ENCODE peak calls at places on chromosomes 7 and 10, in ten cellular contexts. One of them, this sample, is unnamed.
A peak's percentile ranks its signal among the peaks of the same experiment; 100 is the strongest.

GRCh38 chr10:17226891-17227303 is 1.1 kb upstream of the VIM start:
- DNase-seq in fibroblast of the aortic adventitia: no peak
- DNase-seq in ascending aorta: no peak
- DNase-seq in hepatocyte: no peak
- DNase-seq in progenitor cell of endocrine pancreas: no peak
- DNase-seq in H9: peak; percentile 36
- DNase-seq in adrenal gland: no peak
- DNase-seq in AG09309: no peak
- DNase-seq in nephron progenitor cell: no peak
- DNase-seq in neural crest cell: no peak
- DNase-seq in this sample: no peak

GRCh38 chr7:108384721-108385483 is 71.3 kb downstream of the NRCAM start:
- DNase-seq in fibroblast of the aortic adventitia: no peak
- DNase-seq in H9: no peak
- DNase-seq in adrenal gland: no peak
- DNase-seq in hepatocyte: no peak
- DNase-seq in progenitor cell of endocrine pancreas: no peak
- DNase-seq in neural crest cell: no peak
- DNase-seq in AG09309: no peak
- DNase-seq in ascending aorta: no peak
- DNase-seq in nephron progenitor cell: no peak
- DNase-seq in this sample: no peak

GRCh38 chr7:95596183-95597135 is at the start of gene PDK4:
- DNase-seq in adrenal gland: peak; percentile 99
- DNase-seq in ascending aorta: peak; percentile 99
- DNase-seq in H9: peak; percentile 84
- DNase-seq in AG09309: no peak
- DNase-seq in nephron progenitor cell: peak; percentile 70
- DNase-seq in progenitor cell of endocrine pancreas: peak; percentile 48
- DNase-seq in hepatocyte: peak; percentile 84
- DNase-seq in fibroblast of the aortic adventitia: peak; percentile 22
- DNase-seq in neural crest cell: peak; percentile 32
- DNase-seq in this sample: peak; percentile 85

GRCh38 chr7:87213801-87214200 is 5.7 kb downstream of the TMEM243 start:
- DNase-seq in H9: no peak
- DNase-seq in nephron progenitor cell: no peak
- DNase-seq in fibroblast of the aortic adventitia: peak; percentile 11
- DNase-seq in AG09309: no peak
- DNase-seq in neural crest cell: no peak
- DNase-seq in hepatocyte: no peak
- DNase-seq in adrenal gland: no peak
- DNase-seq in progenitor cell of endocrine pancreas: no peak
- DNase-seq in ascending aorta: no peak
- DNase-seq in this sample: no peak

GRCh38 chr7:154914580-154915380 is 88.1 kb downstream of the PAXIP1 start:
- DNase-seq in fibroblast of the aortic adventitia: no peak
- DNase-seq in hepatocyte: no peak
- DNase-seq in adrenal gland: no peak
- DNase-seq in progenitor cell of endocrine pancreas: no peak
- DNase-seq in nephron progenitor cell: no peak
- DNase-seq in H9: peak; percentile 54
- DNase-seq in neural crest cell: no peak
- DNase-seq in ascending aorta: peak; percentile 57
- DNase-seq in AG09309: no peak
- DNase-seq in this sample: peak; percentile 83

GRCh38 chr7:14377646-14378266 is 388.3 kb upstream of the ETV1 start:
- DNase-seq in adrenal gland: no peak
- DNase-seq in nephron progenitor cell: no peak
- DNase-seq in progenitor cell of endocrine pancreas: no peak
- DNase-seq in neural crest cell: no peak
- DNase-seq in H9: no peak
- DNase-seq in hepatocyte: no peak
- DNase-seq in fibroblast of the aortic adventitia: peak; percentile 86
- DNase-seq in AG09309: peak; percentile 35
- DNase-seq in ascending aorta: no peak
- DNase-seq in this sample: no peak

GRCh38 chr7:39811161-39811614 is 138.9 kb upstream of the CDK13 start:
- DNase-seq in neural crest cell: no peak
- DNase-seq in H9: no peak
- DNase-seq in progenitor cell of endocrine pancreas: no peak
- DNase-seq in nephron progenitor cell: peak; percentile 58
- DNase-seq in hepatocyte: no peak
- DNase-seq in ascending aorta: no peak
- DNase-seq in AG09309: no peak
- DNase-seq in fibroblast of the aortic adventitia: peak; percentile 60
- DNase-seq in adrenal gland: no peak
- DNase-seq in this sample: no peak

GRCh38 chr10:130901311-130902165 is 410.0 kb downstream of the TCERG1L start:
- DNase-seq in hepatocyte: no peak
- DNase-seq in AG09309: no peak
- DNase-seq in nephron progenitor cell: no peak
- DNase-seq in ascending aorta: no peak
- DNase-seq in H9: peak; percentile 47
- DNase-seq in neural crest cell: no peak
- DNase-seq in progenitor cell of endocrine pancreas: no peak
- DNase-seq in adrenal gland: no peak
- DNase-seq in fibroblast of the aortic adventitia: no peak
- DNase-seq in this sample: peak; percentile 82

GRCh38 chr10:16943301-16944080 is 126.3 kb upstream of the RSU1 start:
- DNase-seq in nephron progenitor cell: no peak
- DNase-seq in fibroblast of the aortic adventitia: peak; percentile 66
- DNase-seq in adrenal gland: no peak
- DNase-seq in hepatocyte: peak; percentile 9
- DNase-seq in neural crest cell: no peak
- DNase-seq in H9: no peak
- DNase-seq in progenitor cell of endocrine pancreas: no peak
- DNase-seq in ascending aorta: no peak
- DNase-seq in AG09309: peak; percentile 57
- DNase-seq in this sample: no peak

GRCh38 chr10:44036425-44036824 is 348.5 kb downstream of the CXCL12 start:
- DNase-seq in nephron progenitor cell: no peak
- DNase-seq in adrenal gland: no peak
- DNase-seq in progenitor cell of endocrine pancreas: no peak
- DNase-seq in fibroblast of the aortic adventitia: no peak
- DNase-seq in AG09309: no peak
- DNase-seq in ascending aorta: no peak
- DNase-seq in neural crest cell: no peak
- DNase-seq in hepatocyte: no peak
- DNase-seq in H9: no peak
- DNase-seq in this sample: no peak
- TF ChIP-seq CTCF in nephron progenitor cell: no peak
- TF ChIP-seq CTCF in adrenal gland: no peak
- TF ChIP-seq CTCF in progenitor cell of endocrine pancreas: no peak
- TF ChIP-seq CTCF in fibroblast of the aortic adventitia: no peak
- TF ChIP-seq CTCF in AG09309: no peak
- TF ChIP-seq CTCF in ascending aorta: no peak
- TF ChIP-seq CTCF in neural crest cell: no peak
- TF ChIP-seq CTCF in hepatocyte: no peak
- TF ChIP-seq CTCF in H9: no peak
- TF ChIP-seq CTCF in this sample: no peak

GRCh38 chr7:74174606-74175082 is 488 bp downstream of the EIF4H start:
- DNase-seq in hepatocyte: peak; percentile 70
- DNase-seq in nephron progenitor cell: peak; percentile 64
- DNase-seq in H9: peak; percentile 36
- DNase-seq in AG09309: peak; percentile 4
- DNase-seq in fibroblast of the aortic adventitia: peak; percentile 48
- DNase-seq in ascending aorta: peak; percentile 68
- DNase-seq in progenitor cell of endocrine pancreas: peak; percentile 32
- DNase-seq in neural crest cell: no peak
- DNase-seq in adrenal gland: peak; percentile 66
- DNase-seq in this sample: peak; percentile 87

GRCh38 chr7:74173074-74173473 is 1.1 kb upstream of the EIF4H start:
- DNase-seq in neural crest cell: no peak
- DNase-seq in nephron progenitor cell: peak; percentile 37
- DNase-seq in hepatocyte: no peak
- DNase-seq in adrenal gland: peak; percentile 56
- DNase-seq in progenitor cell of endocrine pancreas: no peak
- DNase-seq in ascending aorta: no peak
- DNase-seq in fibroblast of the aortic adventitia: no peak
- DNase-seq in H9: peak; percentile 40
- DNase-seq in AG09309: no peak
- DNase-seq in this sample: no peak

GRCh38 chr7:74173491-74173865 is 678 bp upstream of the EIF4H start:
- DNase-seq in nephron progenitor cell: no peak
- DNase-seq in adrenal gland: no peak
- DNase-seq in progenitor cell of endocrine pancreas: no peak
- DNase-seq in hepatocyte: no peak
- DNase-seq in AG09309: no peak
- DNase-seq in ascending aorta: no peak
- DNase-seq in H9: no peak
- DNase-seq in fibroblast of the aortic adventitia: no peak
- DNase-seq in neural crest cell: no peak
- DNase-seq in this sample: no peak

GRCh38 chr7:74175270-74175803 is 1.2 kb downstream of the EIF4H start:
- DNase-seq in H9: no peak
- DNase-seq in ascending aorta: no peak
- DNase-seq in AG09309: no peak
- DNase-seq in progenitor cell of endocrine pancreas: no peak
- DNase-seq in hepatocyte: no peak
- DNase-seq in adrenal gland: no peak
- DNase-seq in nephron progenitor cell: no peak
- DNase-seq in fibroblast of the aortic adventitia: no peak
- DNase-seq in neural crest cell: no peak
- DNase-seq in this sample: no peak

DNA sequence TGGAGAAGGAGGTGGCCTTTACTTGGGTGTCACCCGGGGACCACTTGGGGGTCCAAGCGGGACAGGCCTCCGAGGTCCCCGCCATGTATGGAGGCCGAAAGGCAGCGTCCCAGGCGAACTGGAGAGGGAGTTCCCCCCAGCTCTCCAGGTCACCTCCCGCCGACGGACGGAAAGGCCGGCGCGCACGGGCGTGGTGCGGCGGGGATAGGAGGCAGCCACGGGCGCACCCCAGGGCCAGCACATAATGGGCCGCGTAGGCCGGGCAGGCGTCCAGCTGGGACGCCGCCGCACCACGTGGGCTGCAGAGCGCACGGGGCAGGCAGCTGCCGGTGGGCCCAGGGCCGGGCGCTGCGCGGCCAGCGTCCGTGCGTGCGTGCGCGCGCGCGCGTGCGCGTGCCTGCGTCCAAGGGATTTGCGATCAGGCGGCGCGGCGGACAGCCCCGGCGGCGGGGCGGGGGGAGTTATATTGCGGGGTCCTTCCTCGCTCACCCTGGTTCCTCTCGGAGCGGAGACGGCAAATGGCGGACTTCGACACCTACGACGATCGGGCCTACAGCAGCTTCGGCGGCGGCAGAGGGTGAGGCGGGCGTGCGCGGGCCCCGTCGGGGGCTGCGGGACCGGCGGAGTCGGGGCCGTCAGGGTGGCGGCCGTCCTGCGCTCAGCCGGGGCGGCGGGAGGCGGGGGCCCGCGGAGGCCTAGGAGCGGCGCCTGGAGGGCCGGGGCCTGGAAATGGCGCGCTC is at the start of gene EIF4H:
- DNase-seq in hepatocyte: peak; percentile 97
- DNase-seq in ascending aorta: peak; percentile 97
- DNase-seq in H9: peak; percentile 92
- DNase-seq in adrenal gland: peak; percentile 98
- DNase-seq in progenitor cell of endocrine pancreas: peak; percentile 95
- DNase-seq in fibroblast of the aortic adventitia: peak; percentile 95
- DNase-seq in AG09309: peak; percentile 73
- DNase-seq in nephron progenitor cell: peak; percentile 98
- DNase-seq in neural crest cell: peak; percentile 99
- DNase-seq in this sample: peak; percentile 99
- TF ChIP-seq CTCF in hepatocyte: no peak
- TF ChIP-seq CTCF in ascending aorta: no peak
- TF ChIP-seq CTCF in H9: no peak
- TF ChIP-seq CTCF in adrenal gland: no peak
- TF ChIP-seq CTCF in progenitor cell of endocrine pancreas: no peak
- TF ChIP-seq CTCF in fibroblast of the aortic adventitia: no peak
- TF ChIP-seq CTCF in AG09309: no peak
- TF ChIP-seq CTCF in nephron progenitor cell: no peak
- TF ChIP-seq CTCF in neural crest cell: no peak
- TF ChIP-seq CTCF in this sample: no peak

DNA sequence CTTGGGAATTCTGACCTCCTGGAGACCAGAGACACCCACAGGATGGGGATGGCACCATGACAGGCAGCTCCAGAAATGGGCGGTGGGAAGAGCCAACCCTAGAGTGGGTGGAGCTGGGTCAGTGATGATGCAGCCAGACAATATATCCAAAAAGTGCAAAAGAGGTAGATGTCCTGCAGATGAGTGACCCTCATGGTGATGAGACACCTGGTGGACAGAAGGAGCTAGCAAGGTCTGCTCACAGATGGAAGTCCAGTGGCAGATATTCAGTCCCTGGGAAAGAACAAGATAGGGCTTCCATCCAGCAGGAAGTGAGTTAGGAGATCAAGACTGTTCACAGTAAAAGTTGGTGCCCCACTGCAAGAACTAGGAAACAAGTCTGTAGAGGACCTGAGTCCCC is 19.2 kb upstream of the GRB10 start:
- DNase-seq in neural crest cell: no peak
- DNase-seq in hepatocyte: no peak
- DNase-seq in fibroblast of the aortic adventitia: no peak
- DNase-seq in adrenal gland: no peak
- DNase-seq in ascending aorta: no peak
- DNase-seq in nephron progenitor cell: no peak
- DNase-seq in H9: no peak
- DNase-seq in AG09309: no peak
- DNase-seq in progenitor cell of endocrine pancreas: no peak
- DNase-seq in this sample: no peak
- TF ChIP-seq CTCF in neural crest cell: no peak
- TF ChIP-seq CTCF in hepatocyte: no peak
- TF ChIP-seq CTCF in fibroblast of the aortic adventitia: no peak
- TF ChIP-seq CTCF in adrenal gland: no peak
- TF ChIP-seq CTCF in ascending aorta: no peak
- TF ChIP-seq CTCF in nephron progenitor cell: no peak
- TF ChIP-seq CTCF in H9: peak; percentile 30
- TF ChIP-seq CTCF in AG09309: no peak
- TF ChIP-seq CTCF in progenitor cell of endocrine pancreas: no peak
- TF ChIP-seq CTCF in this sample: no peak

DNA sequence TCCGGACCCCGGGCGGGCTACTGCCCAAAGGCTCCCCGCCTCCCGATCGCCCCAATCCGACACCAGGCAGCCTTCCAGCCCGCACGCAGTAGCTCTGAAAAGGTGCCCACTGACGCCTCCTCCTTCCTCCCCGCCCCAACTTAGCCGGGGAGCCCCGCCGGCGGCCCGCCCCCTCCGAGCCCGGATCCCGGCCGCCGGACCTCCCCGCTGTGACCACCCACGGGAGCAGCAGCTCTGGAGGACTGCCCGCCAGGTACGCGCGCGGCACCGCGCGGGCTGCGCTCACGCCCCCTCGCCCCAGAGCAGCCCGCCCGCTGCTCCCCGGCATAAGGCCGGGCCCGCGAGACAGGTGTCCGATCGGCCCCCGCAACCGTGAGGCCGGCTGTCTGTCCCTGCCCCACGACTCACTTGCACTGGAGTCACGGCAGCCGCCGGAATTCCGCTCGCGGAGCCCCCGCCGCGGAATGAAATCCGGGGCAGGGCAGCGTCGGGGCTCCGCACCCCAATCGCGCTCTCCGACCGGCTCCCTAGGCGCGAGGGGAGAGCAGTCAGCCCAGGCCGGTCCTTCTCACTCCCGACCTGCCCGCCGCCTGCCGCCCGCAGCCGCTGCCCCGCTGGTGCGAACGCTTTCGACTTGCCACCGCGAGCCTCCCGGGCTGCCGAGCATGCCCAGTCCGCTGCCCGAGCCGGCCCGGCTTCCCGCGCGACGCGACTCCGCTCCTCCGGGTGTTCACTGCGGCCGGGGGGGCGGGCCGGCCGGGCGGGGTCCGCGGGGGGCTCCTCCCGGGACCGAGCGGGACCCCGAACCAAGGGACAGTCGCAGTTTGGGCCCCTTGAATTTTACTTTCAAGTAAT is at the start of gene SGMS1:
- DNase-seq in adrenal gland: peak; percentile 90
- DNase-seq in progenitor cell of endocrine pancreas: peak; percentile 71
- DNase-seq in nephron progenitor cell: peak; percentile 84
- DNase-seq in fibroblast of the aortic adventitia: peak; percentile 77
- DNase-seq in neural crest cell: peak; percentile 67
- DNase-seq in hepatocyte: peak; percentile 94
- DNase-seq in H9: peak; percentile 77
- DNase-seq in AG09309: peak; percentile 48
- DNase-seq in ascending aorta: peak; percentile 91
- DNase-seq in this sample: peak; percentile 96
- TF ChIP-seq CTCF in adrenal gland: no peak
- TF ChIP-seq CTCF in progenitor cell of endocrine pancreas: no peak
- TF ChIP-seq CTCF in nephron progenitor cell: no peak
- TF ChIP-seq CTCF in fibroblast of the aortic adventitia: no peak
- TF ChIP-seq CTCF in neural crest cell: no peak
- TF ChIP-seq CTCF in hepatocyte: no peak
- TF ChIP-seq CTCF in H9: no peak
- TF ChIP-seq CTCF in AG09309: no peak
- TF ChIP-seq CTCF in ascending aorta: no peak
- TF ChIP-seq CTCF in this sample: peak; percentile 18